ENCODE peak calls at places on chromosomes 16 and 17, in six cellular contexts. F is heart left ventricle, S is sigmoid colon, J is breast epithelium, B is neuronal stem cell, H is tibial nerve. P is an unnamed sample. For H3K9me3, the result is how much of the 10 kb centered on the place peaks cover.

GRCh38 chr17:6231886-6232767 is 161.9 kb downstream of the WSCD1 start:
- DNase-seq in H (no peak), F (no peak), B (no peak), S (no peak), J (no peak), P (peak)

GRCh38 chr17:59361386-59361785 is 29.9 kb downstream of the YPEL2 start:
- DNase-seq in B (no peak), H (no peak), F (no peak), J (no peak), S (no peak), P (no peak)

GRCh38 chr17:17050346-17051345 is 8.4 kb downstream of the MPRIP start:
- DNase-seq in F (no peak), B (no peak), S (peak), J (no peak), H (no peak), P (no peak)

GRCh38 chr17:31696184-31696602 is 162.9 kb downstream of the COPRS start:
- DNase-seq in F (peak), J (peak), B (peak), H (peak), S (peak), P (no peak)

GRCh38 chr16:58426095-58426494 is 33.8 kb downstream of the GINS3 start:
- DNase-seq in F (no peak), H (peak), J (no peak), S (no peak), B (no peak), P (peak)

GRCh38 chr16:57683599-57684545 is 10.7 kb upstream of the DRC7 start:
- DNase-seq in F (no peak), S (peak), B (no peak), H (no peak), J (no peak), P (no peak)

GRCh38 chr17:80835816-80836657 is 155.6 kb upstream of the CHMP6 start:
- DNase-seq in H (no peak), S (no peak), J (no peak), B (no peak), F (no peak), P (no peak)

GRCh38 chr17:43943769-43944418 is 1.6 kb upstream of the PPY start:
- DNase-seq in H (peak), F (peak), S (peak), B (peak), J (peak), P (peak)

GRCh38 chr17:31130286-31131224 is 35.8 kb downstream of the NF1 start:
- DNase-seq in F (peak), B (no peak), H (no peak), S (no peak), J (no peak), P (no peak)

GRCh38 chr17:82805254-82805653 is 34.6 kb downstream of the ZNF750 start:
- DNase-seq in B (no peak), J (no peak), H (no peak), S (no peak), F (no peak), P (no peak)

GRCh38 chr16:86665319-86665675 is 86.9 kb downstream of the FOXL1 start:
- DNase-seq in J (no peak), H (no peak), F (no peak), S (no peak), B (no peak), P (no peak)

GRCh38 chr17:13222931-13223330 is 205.1 kb upstream of the ELAC2 start:
- DNase-seq in S (no peak), H (no peak), B (no peak), F (no peak), J (no peak), P (peak)

GRCh38 chr17:41404024-41404651 is 6.7 kb upstream of the KRT31 start:
- DNase-seq in J (no peak), B (no peak), S (no peak), H (no peak), F (no peak), P (peak)

GRCh38 chr17:75048396-75048933 is 1.4 kb downstream of the KCTD2 start:
- DNase-seq in F (peak), J (no peak), H (no peak), B (no peak), S (no peak), P (no peak)

GRCh38 chr16:11248133-11248532 is 7.9 kb downstream of the SOCS1 start:
- DNase-seq in J (no peak), H (no peak), F (no peak), B (no peak), S (no peak), P (no peak)

GRCh38 chr17:50924800-50925199 is 58.6 kb upstream of the TOB1 start:
- DNase-seq in B (no peak), J (no peak), H (no peak), F (no peak), S (no peak), P (peak)

GRCh38 chr17:79919164-79919585 is 79.9 kb upstream of the CBX4 start:
- DNase-seq in B (no peak), F (peak), J (peak), S (peak), H (peak), P (no peak)

GRCh38 chr17:71741836-71742235 is 379.0 kb upstream of the SOX9 start:
- DNase-seq in F (no peak), J (no peak), H (no peak), B (no peak), S (no peak), P (no peak)

GRCh38 chr17:3750926-3751325 is 27.2 kb downstream of the HASPIN start:
- DNase-seq in S (no peak), J (no peak), F (no peak), H (no peak), B (no peak), P (no peak)

GRCh38 chr16:19757026-19757425 is 39.0 kb downstream of the IQCK start:
- DNase-seq in S (no peak), H (no peak), J (no peak), B (no peak), F (no peak), P (no peak)

GRCh38 chr17:14048169-14048568 is 21.1 kb upstream of the COX10 start:
- DNase-seq in H (no peak), S (no peak), F (no peak), J (no peak), B (no peak), P (peak)

GRCh38 chr17:49646391-49647255 is 31.3 kb downstream of the SPOP start:
- DNase-seq in F (no peak), H (no peak), J (no peak), S (peak), B (no peak), P (peak)

GRCh38 chr17:58965221-58965620 is 141.5 kb downstream of the TRIM37 start:
- DNase-seq in J (no peak), F (peak), S (no peak), H (no peak), B (no peak), P (no peak)

GRCh38 chr16:82660078-82660645 is 33.4 kb downstream of the CDH13 start:
- DNase-seq in B (no peak), F (no peak), J (no peak), H (no peak), S (no peak), P (peak)

GRCh38 chr16:35562919-35563318 is 2103.5 kb downstream of the TP53TG3F start:
- DNase-seq in F (no peak), J (no peak), H (no peak), B (no peak), S (no peak), P (no peak)
- H3K9me3 ChIP-seq in F (under half), J (under half), H (under half), B (half or more), S (under half), P (under half)

GRCh38 chr16:30983289-30983889 is 1.6 kb upstream of the HSD3B7 start:
- DNase-seq in B (no peak), S (no peak), J (no peak), H (no peak), F (no peak), P (no peak)
- H3K4me3 ChIP-seq in B (no peak), S (no peak), J (no peak), H (no peak), F (no peak), P (no peak)

GRCh38 chr17:70483624-70484023 is 314.3 kb downstream of the KCNJ2 start:
- DNase-seq in H (no peak), J (no peak), S (no peak), F (no peak), B (no peak), P (no peak)
- H3K27ac ChIP-seq in H (no peak), J (no peak), S (no peak), F (no peak), B (no peak), P (no peak)

DNA sequence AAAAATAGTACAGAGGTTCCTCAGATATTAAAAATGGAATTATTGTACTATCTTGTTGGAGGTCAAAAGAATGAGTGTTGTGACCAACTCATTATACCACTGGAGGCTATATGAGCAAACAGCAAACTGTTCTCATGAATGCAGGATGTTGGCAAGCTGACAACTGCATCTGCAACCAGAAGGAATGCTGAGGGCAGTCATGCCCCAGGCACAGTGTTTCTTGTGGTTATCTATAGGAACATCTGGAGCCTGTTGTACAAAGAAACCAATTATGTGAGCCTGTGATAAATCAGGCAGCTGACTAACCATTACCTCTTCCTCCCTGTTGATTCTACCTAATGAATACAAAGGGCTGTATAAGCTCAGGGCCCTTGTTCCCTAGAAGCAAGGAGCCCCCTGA is 2057.1 kb downstream of the TP53TG3F start:
- DNase-seq in S (no peak), B (no peak), J (no peak), F (no peak), H (no peak), P (peak)
- H3K9me3 ChIP-seq in S (under half), B (under half), J (under half), F (under half), H (under half), P (under half)

DNA sequence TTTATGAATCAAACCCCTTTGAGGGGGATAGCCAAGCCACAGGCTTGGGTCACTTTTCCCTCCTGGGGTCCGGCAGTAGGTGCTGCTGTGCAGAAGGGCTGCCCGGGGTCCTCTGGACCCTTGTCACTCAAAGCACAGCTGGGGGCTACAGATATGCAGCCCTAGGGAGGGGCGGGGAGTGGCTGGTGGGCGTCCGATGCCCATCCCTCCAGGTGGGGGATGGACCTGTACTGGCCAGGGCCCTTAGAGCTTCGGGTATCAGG is 598 bp downstream of the VASN start:
- DNase-seq in H (no peak), J (no peak), B (no peak), F (no peak), S (no peak), P (no peak)
- H3K4me3 ChIP-seq in H (peak), J (peak), B (peak), F (peak), S (peak), P (no peak)

DNA sequence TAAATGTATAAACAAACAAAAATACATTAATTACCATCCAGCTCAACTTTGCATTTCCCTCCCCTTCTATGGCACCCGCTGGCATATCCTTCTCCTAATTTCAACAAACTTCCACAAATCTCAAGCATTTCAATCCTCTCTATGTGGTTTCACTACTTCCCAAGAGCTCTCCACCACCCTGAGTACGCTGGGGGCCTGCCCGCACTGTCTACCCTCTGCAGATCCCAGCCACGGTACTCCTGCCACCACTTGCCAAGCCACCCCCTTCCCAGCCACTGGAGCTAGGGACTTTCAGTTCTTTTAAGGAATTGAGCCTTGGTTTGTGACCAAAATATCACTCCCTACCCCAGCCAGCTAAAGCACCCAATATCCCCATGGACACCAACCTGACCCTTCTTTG is 1.9 kb downstream of the TK2 start:
- DNase-seq in J (no peak), S (no peak), B (no peak), H (no peak), F (no peak), P (no peak)
- H3K27ac ChIP-seq in J (peak), S (peak), B (no peak), H (no peak), F (peak), P (no peak)

DNA sequence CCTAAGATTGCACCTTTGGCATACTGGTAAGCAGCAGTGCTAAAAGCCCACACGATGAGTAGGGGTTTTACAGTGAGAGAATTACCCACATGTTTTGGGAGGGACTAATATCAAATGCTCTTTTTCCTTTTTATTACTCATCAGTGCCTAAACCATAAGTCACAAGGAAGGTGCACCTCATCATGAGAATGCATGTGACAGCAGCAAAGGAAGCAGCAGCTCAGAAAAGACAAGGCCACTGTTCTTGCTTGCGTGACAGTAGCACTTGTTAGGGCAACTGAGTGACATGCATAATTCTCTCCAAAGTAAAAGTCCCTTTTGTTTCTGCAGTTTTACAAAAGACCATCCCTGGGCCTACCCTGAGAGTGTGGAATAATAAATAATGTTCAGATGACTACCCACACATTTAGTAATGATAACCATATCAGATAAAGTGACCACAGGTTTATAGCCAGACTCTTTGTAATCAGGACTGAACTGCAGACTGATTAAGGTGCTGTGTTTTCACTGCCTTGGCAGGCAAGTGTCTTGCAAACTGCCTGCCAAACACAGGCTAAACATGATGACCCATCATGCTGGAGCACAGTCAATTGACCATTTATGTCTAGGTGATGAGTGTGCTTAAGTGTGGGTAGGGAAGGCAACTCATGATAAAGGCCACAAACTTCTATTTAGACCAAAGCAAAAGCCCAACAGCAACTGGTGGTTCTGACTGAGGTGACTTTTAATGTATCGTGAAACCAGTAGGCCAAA is 1751.4 kb downstream of the TP53TG3F start:
- DNase-seq in H (no peak), B (no peak), J (no peak), F (no peak), S (no peak), P (no peak)
- H3K9me3 ChIP-seq in H (under half), B (under half), J (under half), F (under half), S (under half), P (under half)

GRCh38 chr16:68219708-68220378 is 16.1 kb downstream of the ESRP2 start:
- DNase-seq in B (no peak), J (no peak), H (no peak), S (no peak), F (no peak), P (no peak)

GRCh38 chr16:68215302-68215701 is 20.6 kb downstream of the ESRP2 start:
- DNase-seq in J (no peak), H (no peak), F (no peak), S (no peak), B (no peak), P (no peak)

GRCh38 chr16:68214726-68215125 is 21.2 kb downstream of the ESRP2 start:
- DNase-seq in B (no peak), J (no peak), S (no peak), F (no peak), H (no peak), P (no peak)

DNA sequence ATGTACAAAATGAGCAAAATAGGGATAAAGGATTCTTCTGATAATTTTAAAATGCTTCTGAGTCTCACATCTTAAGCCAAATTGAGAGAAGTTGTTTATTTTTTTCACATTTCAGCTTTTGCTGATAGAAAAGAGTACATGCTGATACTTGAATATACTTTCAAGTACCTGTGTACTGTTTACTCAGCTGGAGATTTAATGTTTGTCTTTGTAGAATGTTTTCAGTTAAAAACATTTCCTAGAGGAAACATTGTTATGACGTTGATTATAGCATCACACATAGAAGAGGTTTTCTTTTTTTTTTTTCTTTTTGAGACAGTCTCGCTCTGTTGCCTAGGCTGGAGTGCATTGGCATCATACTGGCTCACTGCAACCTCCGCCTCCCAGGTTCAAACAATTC is 19.7 kb downstream of the ESRP2 start:
- DNase-seq in B (no peak), S (no peak), J (no peak), F (no peak), H (no peak), P (no peak)
- H3K4me3 ChIP-seq in B (no peak), S (no peak), J (no peak), F (no peak), H (no peak), P (no peak)